ENCODE peak calls at places on chromosomes 12 and 14, in five cellular contexts. L, U, N, X and T are unnamed samples.

GRCh38 chr14:36316131-36316530 is 4.3 kb downstream of the MBIP start:
- DNase-seq in N (no peak), U (no peak), X (no peak), L (no peak), T (no peak)

GRCh38 chr12:65182012-65182739 is 12.8 kb downstream of the LEMD3 start:
- DNase-seq in X (no peak), U (no peak), N (no peak), L (no peak), T (no peak)

GRCh38 chr12:65675141-65675621 is 149.1 kb upstream of the HMGA2 start:
- DNase-seq in L (no peak), X (no peak), U (no peak), N (no peak), T (no peak)

GRCh38 chr12:68334136-68334535 is 2.0 kb upstream of the MDM1 start:
- DNase-seq in L (no peak), N (no peak), X (no peak), U (no peak), T (peak; percentile 32)

GRCh38 chr12:132812631-132813305 is 15.9 kb downstream of the GOLGA3 start:
- DNase-seq in X (no peak), U (no peak), L (no peak), N (no peak), T (no peak)

GRCh38 chr12:106841471-106842302 is 67.2 kb downstream of the RIC8B start:
- DNase-seq in L (peak; percentile 58), N (no peak), X (no peak), U (no peak), T (peak; percentile 71)

GRCh38 chr12:24742378-24742777 is 206.5 kb downstream of the BCAT1 start:
- DNase-seq in L (no peak), U (no peak), X (peak; percentile 17), N (no peak), T (no peak)

GRCh38 chr12:131122631-131123030 is 168.9 kb downstream of the ADGRD1 start:
- DNase-seq in N (no peak), L (no peak), X (no peak), U (no peak), T (no peak)

GRCh38 chr12:25236190-25236589 is 14.5 kb downstream of the KRAS start:
- DNase-seq in X (no peak), U (no peak), N (no peak), L (peak; percentile 30), T (no peak)

GRCh38 chr12:5809586-5809985 is 135.5 kb downstream of the ANO2 start:
- DNase-seq in U (no peak), X (no peak), N (no peak), L (no peak), T (no peak)

GRCh38 chr14:95156153-95156764 is 1.1 kb downstream of the DICER1 start:
- DNase-seq in L (peak; percentile 36), X (no peak), U (no peak), N (no peak), T (peak; percentile 14)

GRCh38 chr14:55160989-55161388 is 30.4 kb downstream of the DLGAP5 start:
- DNase-seq in U (no peak), L (peak; percentile 37), N (no peak), X (no peak), T (peak; percentile 51)

GRCh38 chr14:50816419-50817047 is 14.4 kb downstream of the NIN start:
- DNase-seq in X (no peak), L (peak; percentile 40), U (no peak), N (no peak), T (no peak)

GRCh38 chr12:12558291-12558690 is 4.4 kb downstream of the DUSP16 start:
- DNase-seq in L (no peak), N (no peak), X (no peak), U (no peak), T (no peak)

GRCh38 chr12:47790676-47791350 is 17.8 kb downstream of the SLC48A1 start:
- DNase-seq in U (no peak), L (no peak), X (no peak), N (no peak), T (no peak)

GRCh38 chr12:82627799-82628198 is 58.9 kb upstream of the TMTC2 start:
- DNase-seq in X (no peak), U (no peak), N (no peak), L (peak; percentile 52), T (peak; percentile 76)

GRCh38 chr12:90970471-90970870 is 15.5 kb upstream of the CCER1 start:
- DNase-seq in X (no peak), N (no peak), L (peak; percentile 34), U (no peak), T (no peak)

GRCh38 chr12:79927772-79928474 is 7.0 kb downstream of the PPP1R12A start:
- DNase-seq in X (no peak), L (no peak), U (no peak), N (no peak), T (no peak)

GRCh38 chr14:33950320-33951182 is at the start of gene EGLN3:
- DNase-seq in U (peak; percentile 91), X (peak; percentile 90), N (peak; percentile 76), L (peak; percentile 81), T (peak; percentile 68)

GRCh38 chr12:57152408-57153038 is 5.1 kb upstream of the LRP1-AS start:
- DNase-seq in L (peak; percentile 34), X (peak; percentile 28), U (no peak), N (peak; percentile 47), T (peak; percentile 25)

GRCh38 chr14:76957224-76957881 is 71.2 kb downstream of the IRF2BPL start:
- DNase-seq in U (no peak), L (no peak), X (no peak), N (no peak), T (no peak)

GRCh38 chr12:13004368-13004767 is 4.3 kb upstream of the HEBP1 start:
- DNase-seq in U (no peak), L (peak; percentile 49), X (no peak), N (no peak), T (no peak)

GRCh38 chr14:27845241-27845850 is 921.2 kb upstream of the FOXG1 start:
- DNase-seq in N (no peak), U (peak; percentile 65), L (no peak), X (no peak), T (no peak)

GRCh38 chr14:87483651-87484260 is 509.2 kb downstream of the GALC start:
- DNase-seq in L (peak; percentile 44), U (no peak), X (no peak), N (no peak), T (no peak)

GRCh38 chr14:91835920-91836843 is 31.2 kb downstream of the TC2N start:
- DNase-seq in L (peak; percentile 88), U (peak; percentile 90), N (peak; percentile 85), X (peak; percentile 17), T (peak; percentile 31)

GRCh38 chr12:87120440-87120839 is 864.2 kb upstream of the MGAT4C start:
- DNase-seq in X (no peak), N (no peak), U (no peak), L (peak; percentile 14), T (no peak)

GRCh38 chr12:101792046-101792931 is 38.5 kb downstream of the GNPTAB start:
- DNase-seq in U (no peak), N (no peak), X (no peak), L (peak; percentile 4), T (peak; percentile 70)

GRCh38 chr14:100769035-100769939 is 42.6 kb downstream of the DLK1 start:
- DNase-seq in L (no peak), X (no peak), N (no peak), U (no peak), T (no peak)

GRCh38 chr12:32367381-32367780 is 32.0 kb upstream of the FGD4 start:
- DNase-seq in X (no peak), N (no peak), U (no peak), L (no peak), T (no peak)

GRCh38 chr12:47808049-47808448 is 11.7 kb downstream of the HDAC7 start:
- DNase-seq in N (no peak), X (no peak), U (no peak), L (no peak), T (no peak)

GRCh38 chr12:95516757-95517156 is 34.5 kb downstream of the USP44 start:
- DNase-seq in X (no peak), U (no peak), L (no peak), N (no peak), T (no peak)

GRCh38 chr14:73612339-73613045 is at the start of gene ACOT6:
- DNase-seq in N (peak; percentile 46), X (peak; percentile 84), L (peak; percentile 51), U (peak; percentile 84), T (peak; percentile 61)

GRCh38 chr12:116277393-116278258 is at the start of gene MED13L:
- DNase-seq in N (peak; percentile 88), X (peak; percentile 91), U (peak; percentile 80), L (peak; percentile 84), T (peak; percentile 93)

GRCh38 chr12:11860026-11860425 is 210.6 kb downstream of the ETV6 start:
- DNase-seq in X (no peak), U (no peak), N (no peak), L (no peak), T (no peak)

GRCh38 chr14:37969511-37969979 is 238.2 kb upstream of the SSTR1 start:
- DNase-seq in L (no peak), X (no peak), N (no peak), U (no peak), T (no peak)

GRCh38 chr12:67056329-67056728 is 212.8 kb upstream of the CAND1 start:
- DNase-seq in N (no peak), U (no peak), L (no peak), X (no peak), T (no peak)

GRCh38 chr12:93007539-93007938 is 78.4 kb upstream of the EEA1 start:
- DNase-seq in L (no peak), U (no peak), N (no peak), X (no peak), T (no peak)